ENCODE peak calls at places on chromosomes 4 and X, in six cellular contexts. X is ELF-1; U is DMS153; W is Ammon's horn; Y is neural crest cell; F is stimulated activated CD4-positive, alpha-beta T cell treated with anti-CD3 and anti-CD28 coated beads, Interleukin-2, amount 100 ng/mL, for 48 hours. B is an unnamed sample.

GRCh38 chrX:51614353-51614752 is 4.4 kb downstream of the CENPVL3 start:
- DNase-seq in X (peak; percentile 50), U (peak; percentile 2), W (peak; percentile 20), Y (peak; percentile 1), F (no peak), B (no peak)

GRCh38 chrX:139932077-139932900 is 564 bp downstream of the ATP11C start:
- DNase-seq in X (peak; percentile 84), U (no peak), W (peak; percentile 29), Y (no peak), F (peak; percentile 7), B (no peak)

GRCh38 chrX:11499076-11500044 is 166.4 kb downstream of the ARHGAP6 start:
- DNase-seq in X (no peak), U (no peak), W (no peak), Y (no peak), F (no peak), B (no peak)

GRCh38 chr4:138181288-138181687 is 60.9 kb downstream of the SLC7A11 start:
- DNase-seq in X (no peak), U (no peak), W (peak; percentile 32), Y (no peak), F (no peak), B (no peak)

GRCh38 chrX:153583433-153583832 is 15.5 kb downstream of the CCNQ start:
- DNase-seq in X (no peak), U (no peak), W (no peak), Y (no peak), F (no peak), B (no peak)

GRCh38 chrX:45756562-45756961 is 555.9 kb upstream of the DIPK2B start:
- DNase-seq in X (no peak), U (peak; percentile 62), W (no peak), Y (no peak), F (no peak), B (no peak)

GRCh38 chrX:94178145-94178790 is 504.3 kb downstream of the FAM133A start:
- DNase-seq in X (no peak), U (no peak), W (no peak), Y (no peak), F (no peak), B (no peak)

GRCh38 chr4:138727704-138728103 is 287.9 kb upstream of the NOCT start:
- DNase-seq in X (no peak), U (no peak), W (no peak), Y (no peak), F (no peak), B (no peak)

GRCh38 chr4:8842614-8843013 is 29.0 kb downstream of the HMX1 start:
- DNase-seq in X (no peak), U (no peak), W (no peak), Y (no peak), F (no peak), B (no peak)

GRCh38 chr4:147479817-147480216 is 1.1 kb upstream of the EDNRA start:
- DNase-seq in X (no peak), U (no peak), W (no peak), Y (no peak), F (no peak), B (no peak)